ENCODE peak calls at places on chromosomes 4 and X, in four cellular contexts. One of them, this sample, is unnamed.

GRCh38 chr4:105350859-105351494 is 122.9 kb downstream of the PPA2 start:
- DNase-seq in OCI-LY7: no peak
- DNase-seq in HepG2: no peak
- DNase-seq in mesenchymal stem cell: peak
- DNase-seq in this sample: no peak

GRCh38 chrX:27445438-27445837 is 17.7 kb downstream of the PPP4R3C start:
- DNase-seq in OCI-LY7: no peak
- DNase-seq in HepG2: peak
- DNase-seq in mesenchymal stem cell: no peak
- DNase-seq in this sample: peak

GRCh38 chrX:78019586-78020483 is 50.4 kb upstream of the PGAM4 start:
- DNase-seq in OCI-LY7: no peak
- DNase-seq in HepG2: no peak
- DNase-seq in mesenchymal stem cell: no peak
- DNase-seq in this sample: no peak

GRCh38 chr4:183658362-183659028 is 490 bp downstream of the RWDD4 start:
- DNase-seq in OCI-LY7: peak
- DNase-seq in HepG2: peak
- DNase-seq in mesenchymal stem cell: peak
- DNase-seq in this sample: peak

GRCh38 chr4:74228691-74229640 is 71.0 kb downstream of the MTHFD2L start:
- DNase-seq in OCI-LY7: peak
- DNase-seq in HepG2: peak
- DNase-seq in mesenchymal stem cell: peak
- DNase-seq in this sample: peak

GRCh38 chrX:150623583-150623982 is 55.2 kb downstream of the MTM1 start:
- DNase-seq in OCI-LY7: no peak
- DNase-seq in HepG2: no peak
- DNase-seq in mesenchymal stem cell: no peak
- DNase-seq in this sample: no peak

GRCh38 chr4:94472056-94472826 is 20.5 kb downstream of the PDLIM5 start:
- DNase-seq in OCI-LY7: no peak
- DNase-seq in HepG2: peak
- DNase-seq in mesenchymal stem cell: peak
- DNase-seq in this sample: no peak

GRCh38 chr4:186485621-186486062 is 69.7 kb downstream of the MTNR1A start:
- DNase-seq in OCI-LY7: no peak
- DNase-seq in HepG2: no peak
- DNase-seq in mesenchymal stem cell: peak
- DNase-seq in this sample: no peak

GRCh38 chr4:26273308-26273980 is 47.4 kb upstream of the RBPJ start:
- DNase-seq in OCI-LY7: no peak
- DNase-seq in HepG2: no peak
- DNase-seq in mesenchymal stem cell: no peak
- DNase-seq in this sample: peak

GRCh38 chrX:45697591-45697990 is 496.9 kb upstream of the DIPK2B start:
- DNase-seq in OCI-LY7: no peak
- DNase-seq in HepG2: no peak
- DNase-seq in mesenchymal stem cell: peak
- DNase-seq in this sample: no peak

GRCh38 chrX:21153503-21153902 is 220.7 kb upstream of the CNKSR2 start:
- DNase-seq in OCI-LY7: no peak
- DNase-seq in HepG2: no peak
- DNase-seq in mesenchymal stem cell: peak
- DNase-seq in this sample: peak

GRCh38 chr4:109429545-109429944 is 4.1 kb upstream of the SEC24B start:
- DNase-seq in OCI-LY7: no peak
- DNase-seq in HepG2: no peak
- DNase-seq in mesenchymal stem cell: no peak
- DNase-seq in this sample: no peak

GRCh38 chr4:172188248-172188976 is 375.2 kb downstream of the GALNTL6 start:
- DNase-seq in OCI-LY7: no peak
- DNase-seq in HepG2: peak
- DNase-seq in mesenchymal stem cell: no peak
- DNase-seq in this sample: peak

GRCh38 chr4:162959056-162959455 is 207.6 kb downstream of the NAF1 start:
- DNase-seq in OCI-LY7: no peak
- DNase-seq in HepG2: no peak
- DNase-seq in mesenchymal stem cell: no peak
- DNase-seq in this sample: peak

GRCh38 chr4:174538123-174538875 is 16.0 kb upstream of the HPGD start:
- DNase-seq in OCI-LY7: no peak
- DNase-seq in HepG2: peak
- DNase-seq in mesenchymal stem cell: peak
- DNase-seq in this sample: peak

DNA sequence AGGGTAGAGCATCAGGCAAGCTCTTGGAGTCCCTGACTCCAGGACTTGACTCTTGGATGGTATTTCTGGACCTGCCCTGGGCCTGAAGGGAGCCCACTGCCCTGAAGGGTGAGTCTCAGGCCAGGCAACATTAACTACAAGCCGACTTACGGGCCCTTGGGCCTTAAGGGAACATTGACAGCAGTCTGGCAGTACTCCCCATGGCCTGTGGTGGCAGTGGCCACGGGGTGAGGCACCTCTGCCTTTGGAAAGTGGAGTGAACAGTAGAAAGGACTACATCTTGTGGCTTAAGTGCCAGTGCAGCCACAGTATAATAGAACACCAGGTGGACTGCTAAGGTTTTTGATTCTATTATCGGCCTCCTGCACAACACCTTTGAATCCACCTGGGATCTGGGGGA is 36.3 kb downstream of the SH3BGRL start:
- DNase-seq in OCI-LY7: no peak
- DNase-seq in HepG2: no peak
- DNase-seq in mesenchymal stem cell: no peak
- DNase-seq in this sample: no peak
- H3K4me2 ChIP-seq in OCI-LY7: no peak
- H3K4me2 ChIP-seq in HepG2: no peak
- H3K4me2 ChIP-seq in mesenchymal stem cell: no peak
- H3K4me2 ChIP-seq in this sample: no peak

GRCh38 chrX:30865612-30866011 is 23.4 kb downstream of the TAB3 start:
- DNase-seq in OCI-LY7: no peak
- DNase-seq in HepG2: peak
- DNase-seq in mesenchymal stem cell: no peak
- DNase-seq in this sample: no peak

GRCh38 chrX:30870572-30870971 is 18.5 kb downstream of the TAB3 start:
- DNase-seq in OCI-LY7: no peak
- DNase-seq in HepG2: no peak
- DNase-seq in mesenchymal stem cell: no peak
- DNase-seq in this sample: no peak

GRCh38 chrX:30864383-30864785 is 24.7 kb downstream of the TAB3 start:
- DNase-seq in OCI-LY7: no peak
- DNase-seq in HepG2: peak
- DNase-seq in mesenchymal stem cell: peak
- DNase-seq in this sample: no peak

GRCh38 chrX:30863969-30864368 is 25.1 kb downstream of the TAB3 start:
- DNase-seq in OCI-LY7: no peak
- DNase-seq in HepG2: no peak
- DNase-seq in mesenchymal stem cell: peak
- DNase-seq in this sample: no peak

DNA sequence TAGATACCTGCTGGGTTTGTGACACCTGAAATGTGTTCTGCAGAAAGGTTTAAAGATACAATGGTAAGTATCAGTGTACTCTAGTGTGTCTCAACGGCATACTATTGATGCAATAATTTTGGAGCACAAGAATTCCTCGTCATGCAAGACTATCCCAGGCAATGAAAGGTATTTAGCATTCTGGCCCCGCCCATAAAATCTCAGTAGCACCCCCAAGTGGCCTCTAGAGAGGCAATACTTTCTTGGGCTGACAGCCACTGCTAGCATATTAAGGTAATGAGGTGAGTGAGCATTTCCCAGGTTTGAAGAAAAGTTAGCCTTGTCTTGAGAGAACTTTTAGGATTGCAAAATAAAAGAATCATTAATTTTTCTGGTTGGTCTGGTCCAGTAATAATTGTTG is 24.0 kb downstream of the TAB3 start:
- DNase-seq in OCI-LY7: peak
- DNase-seq in HepG2: peak
- DNase-seq in mesenchymal stem cell: peak
- DNase-seq in this sample: peak
- H3K27ac ChIP-seq in OCI-LY7: no peak
- H3K27ac ChIP-seq in HepG2: peak
- H3K27ac ChIP-seq in mesenchymal stem cell: no peak
- H3K27ac ChIP-seq in this sample: no peak

GRCh38 chr4:69818060-69818639 is 41.8 kb downstream of the SULT1E1 start:
- DNase-seq in OCI-LY7: no peak
- DNase-seq in HepG2: no peak
- DNase-seq in mesenchymal stem cell: no peak
- DNase-seq in this sample: no peak

GRCh38 chr4:69828828-69829227 is 31.1 kb downstream of the SULT1E1 start:
- DNase-seq in OCI-LY7: no peak
- DNase-seq in HepG2: no peak
- DNase-seq in mesenchymal stem cell: no peak
- DNase-seq in this sample: no peak

GRCh38 chr4:69823481-69824186 is 36.3 kb downstream of the SULT1E1 start:
- DNase-seq in OCI-LY7: peak
- DNase-seq in HepG2: peak
- DNase-seq in mesenchymal stem cell: peak
- DNase-seq in this sample: peak

GRCh38 chr4:69822198-69822597 is 37.7 kb downstream of the SULT1E1 start:
- DNase-seq in OCI-LY7: no peak
- DNase-seq in HepG2: no peak
- DNase-seq in mesenchymal stem cell: no peak
- DNase-seq in this sample: no peak

GRCh38 chr4:69823048-69823447 is 36.9 kb downstream of the SULT1E1 start:
- DNase-seq in OCI-LY7: no peak
- DNase-seq in HepG2: no peak
- DNase-seq in mesenchymal stem cell: no peak
- DNase-seq in this sample: no peak
- H3K4me2 ChIP-seq in OCI-LY7: no peak
- H3K4me2 ChIP-seq in HepG2: peak
- H3K4me2 ChIP-seq in mesenchymal stem cell: no peak
- H3K4me2 ChIP-seq in this sample: peak

GRCh38 chr4:153141238-153141637 is 63.0 kb upstream of the TRIM2 start:
- DNase-seq in OCI-LY7: no peak
- DNase-seq in HepG2: no peak
- DNase-seq in mesenchymal stem cell: no peak
- DNase-seq in this sample: no peak
- H3K27ac ChIP-seq in OCI-LY7: no peak
- H3K27ac ChIP-seq in HepG2: no peak
- H3K27ac ChIP-seq in mesenchymal stem cell: no peak
- H3K27ac ChIP-seq in this sample: no peak

GRCh38 chr4:6955261-6955911 is 45.8 kb downstream of the TBC1D14 start:
- DNase-seq in OCI-LY7: no peak
- DNase-seq in HepG2: no peak
- DNase-seq in mesenchymal stem cell: no peak
- DNase-seq in this sample: peak
- H3K4me2 ChIP-seq in OCI-LY7: no peak
- H3K4me2 ChIP-seq in HepG2: no peak
- H3K4me2 ChIP-seq in mesenchymal stem cell: no peak
- H3K4me2 ChIP-seq in this sample: peak

DNA sequence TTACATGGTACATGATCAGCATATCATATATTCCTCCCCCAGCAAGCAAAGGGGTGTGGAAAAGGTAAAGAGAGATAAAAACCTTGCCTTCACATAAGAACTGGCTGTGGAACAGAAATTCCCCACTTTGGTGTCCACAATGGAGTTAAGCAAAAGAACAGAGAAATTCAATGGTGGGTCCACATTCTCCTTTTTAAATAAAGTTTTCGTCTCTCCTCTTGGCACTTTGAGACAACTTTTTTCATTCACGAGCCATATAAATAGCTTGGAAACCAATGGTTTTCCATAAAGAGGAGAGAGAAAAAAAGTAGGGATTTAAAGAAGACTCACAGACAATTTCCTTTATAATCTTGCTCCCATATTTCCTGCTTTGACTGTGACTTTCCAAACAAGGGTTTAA is 148.1 kb downstream of the TSPAN5 start:
- DNase-seq in OCI-LY7: no peak
- DNase-seq in HepG2: no peak
- DNase-seq in mesenchymal stem cell: no peak
- DNase-seq in this sample: no peak
- H3K27ac ChIP-seq in OCI-LY7: no peak
- H3K27ac ChIP-seq in HepG2: no peak
- H3K27ac ChIP-seq in mesenchymal stem cell: peak
- H3K27ac ChIP-seq in this sample: peak

GRCh38 chrX:6226646-6227444 is 1.8 kb downstream of the NLGN4X start:
- DNase-seq in OCI-LY7: no peak
- DNase-seq in HepG2: no peak
- DNase-seq in mesenchymal stem cell: no peak
- DNase-seq in this sample: peak
- H3K4me2 ChIP-seq in OCI-LY7: no peak
- H3K4me2 ChIP-seq in HepG2: no peak
- H3K4me2 ChIP-seq in mesenchymal stem cell: peak
- H3K4me2 ChIP-seq in this sample: peak

DNA sequence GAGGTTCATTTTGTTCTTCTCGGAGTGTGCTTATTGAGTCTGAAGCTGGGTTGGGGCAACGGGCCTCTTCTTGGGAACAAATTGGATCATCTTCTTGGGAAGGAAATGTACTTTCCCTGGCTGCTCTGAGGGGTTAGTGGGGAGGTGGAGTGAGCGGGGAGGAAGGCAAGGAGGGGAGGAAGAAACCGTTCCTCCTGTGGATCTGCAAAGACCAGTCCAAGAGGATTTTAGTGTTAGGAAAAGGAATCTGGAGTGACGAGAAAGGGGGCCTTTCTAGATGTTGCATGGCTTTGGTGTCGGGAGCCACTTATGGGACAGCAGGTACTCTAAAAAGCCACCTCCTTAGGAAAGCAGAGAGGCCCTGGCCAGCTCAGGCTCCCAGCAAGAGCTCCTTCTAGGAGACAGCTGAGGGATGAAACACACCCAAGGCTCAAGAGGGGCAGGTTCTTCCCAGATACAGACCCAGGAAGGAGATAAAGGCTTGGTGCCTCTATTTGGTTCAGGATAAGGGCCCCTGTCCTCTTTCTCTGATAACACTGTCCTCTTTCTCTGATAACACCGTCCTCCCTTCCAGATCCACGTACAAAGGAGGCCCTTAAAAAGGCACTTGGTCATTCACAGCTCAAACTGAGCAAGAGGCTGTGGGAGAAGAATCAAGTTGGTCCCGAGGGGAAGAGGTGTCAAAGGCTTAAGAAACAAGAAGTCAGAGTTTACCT is 451 bp downstream of the SOD3 start:
- DNase-seq in OCI-LY7: no peak
- DNase-seq in HepG2: no peak
- DNase-seq in mesenchymal stem cell: no peak
- DNase-seq in this sample: no peak
- H3K27ac ChIP-seq in OCI-LY7: no peak
- H3K27ac ChIP-seq in HepG2: no peak
- H3K27ac ChIP-seq in mesenchymal stem cell: no peak
- H3K27ac ChIP-seq in this sample: peak

GRCh38 chr4:52750819-52751348 is 341 bp downstream of the ERVMER34-1 start:
- DNase-seq in OCI-LY7: no peak
- DNase-seq in HepG2: no peak
- DNase-seq in mesenchymal stem cell: no peak
- DNase-seq in this sample: peak
- H3K4me2 ChIP-seq in OCI-LY7: no peak
- H3K4me2 ChIP-seq in HepG2: peak
- H3K4me2 ChIP-seq in mesenchymal stem cell: peak
- H3K4me2 ChIP-seq in this sample: peak

GRCh38 chr4:123666486-123666885 is 269.9 kb downstream of the SPRY1 start:
- DNase-seq in OCI-LY7: no peak
- DNase-seq in HepG2: no peak
- DNase-seq in mesenchymal stem cell: no peak
- DNase-seq in this sample: no peak
- H3K27ac ChIP-seq in OCI-LY7: no peak
- H3K27ac ChIP-seq in HepG2: no peak
- H3K27ac ChIP-seq in mesenchymal stem cell: no peak
- H3K27ac ChIP-seq in this sample: no peak